ENCODE peak calls at places on chromosome 15, in four cellular contexts. R, S, Q and M are unnamed samples.

GRCh38 chr15:65819563-65819960 is 27.5 kb upstream of the DENND4A start:
- ATAC-seq in S (no peak), Q (no peak), R (no peak), M (no peak)

GRCh38 chr15:96583671-96584070 is 253.2 kb downstream of the NR2F2 start:
- ATAC-seq in S (peak), Q (no peak), R (no peak), M (no peak)

GRCh38 chr15:72141171-72142084 is 23.2 kb downstream of the SENP8 start:
- ATAC-seq in R (no peak), S (peak), Q (no peak), M (no peak)

GRCh38 chr15:51938286-51938685 is 33.3 kb downstream of the LEO1 start:
- ATAC-seq in S (no peak), Q (no peak), R (no peak), M (no peak)

GRCh38 chr15:66698318-66698961 is 3.6 kb upstream of the SMAD6 start:
- ATAC-seq in Q (peak), R (peak), S (peak), M (no peak)

GRCh38 chr15:67504061-67504460 is 16.9 kb upstream of the C15orf61 start:
- ATAC-seq in R (no peak), S (no peak), Q (no peak), M (no peak)

GRCh38 chr15:60703196-60703933 is 224.4 kb upstream of the ICE2 start:
- ATAC-seq in Q (no peak), R (no peak), S (no peak), M (no peak)

GRCh38 chr15:55003900-55004879 is 192.6 kb downstream of the RSL24D1 start:
- ATAC-seq in S (no peak), Q (no peak), R (peak), M (no peak)

GRCh38 chr15:91866371-91866905 is 12.9 kb downstream of the SLCO3A1 start:
- ATAC-seq in S (no peak), R (peak), Q (peak), M (peak)

DNA sequence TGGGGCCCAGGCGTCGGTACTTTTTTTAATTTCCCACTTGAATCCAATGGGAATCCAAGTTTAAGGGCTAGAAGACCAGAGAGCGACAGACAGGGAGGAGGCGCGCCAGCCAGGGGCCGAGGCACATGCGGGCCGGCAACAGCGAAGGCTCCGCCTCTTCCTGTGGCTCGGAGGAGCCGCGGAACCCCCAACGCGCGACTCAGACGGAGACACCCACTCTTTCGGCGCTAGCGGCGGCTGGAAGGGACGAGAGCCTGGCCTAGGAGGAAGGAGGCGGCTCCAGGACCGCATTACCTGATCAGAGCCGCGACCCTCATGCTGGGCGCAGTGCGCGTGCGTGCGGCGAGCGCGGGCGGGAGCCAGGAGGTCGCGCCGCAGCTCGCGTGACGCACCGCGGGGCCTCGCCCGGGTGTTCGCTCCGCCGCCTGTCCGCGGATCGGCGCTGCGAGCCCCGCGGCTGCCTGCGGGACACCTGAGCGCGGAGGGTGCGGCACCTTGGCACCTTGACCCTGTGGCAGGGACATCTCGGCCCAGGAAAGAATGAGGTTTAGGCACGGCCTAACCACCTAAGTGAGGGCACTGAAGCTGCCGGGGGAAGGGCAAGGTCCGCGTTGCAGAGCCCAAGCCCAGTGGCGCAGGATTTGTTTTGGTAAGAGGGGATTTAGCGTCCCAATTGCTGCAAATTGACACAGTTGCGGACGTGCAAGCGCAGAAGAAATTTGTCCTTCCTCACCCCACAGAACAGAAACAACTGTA is at the start of gene DPH6:
- ATAC-seq in S (peak), Q (peak), R (peak), M (peak)
- TF ChIP-seq CTCF in S (no peak), Q (no peak), R (no peak), M (peak)

GRCh38 chr15:22956257-22956979 is 23.8 kb downstream of the CYFIP1 start:
- ATAC-seq in S (peak), Q (no peak), R (peak), M (peak)
- H3K4me3 ChIP-seq in S (no peak), Q (no peak), R (no peak), M (no peak)

GRCh38 chr15:74034206-74034755 is 39.8 kb downstream of the PML start:
- ATAC-seq in Q (no peak), S (no peak), R (no peak), M (no peak)

GRCh38 chr15:74037171-74038117 is 42.9 kb downstream of the PML start:
- ATAC-seq in Q (no peak), S (no peak), R (no peak), M (no peak)

GRCh38 chr15:74035121-74035829 is 40.8 kb downstream of the PML start:
- ATAC-seq in Q (no peak), R (no peak), S (no peak), M (no peak)

GRCh38 chr15:74038707-74039655 is 43.4 kb downstream of the GOLGA6A start:
- ATAC-seq in Q (no peak), R (no peak), S (no peak), M (no peak)

DNA sequence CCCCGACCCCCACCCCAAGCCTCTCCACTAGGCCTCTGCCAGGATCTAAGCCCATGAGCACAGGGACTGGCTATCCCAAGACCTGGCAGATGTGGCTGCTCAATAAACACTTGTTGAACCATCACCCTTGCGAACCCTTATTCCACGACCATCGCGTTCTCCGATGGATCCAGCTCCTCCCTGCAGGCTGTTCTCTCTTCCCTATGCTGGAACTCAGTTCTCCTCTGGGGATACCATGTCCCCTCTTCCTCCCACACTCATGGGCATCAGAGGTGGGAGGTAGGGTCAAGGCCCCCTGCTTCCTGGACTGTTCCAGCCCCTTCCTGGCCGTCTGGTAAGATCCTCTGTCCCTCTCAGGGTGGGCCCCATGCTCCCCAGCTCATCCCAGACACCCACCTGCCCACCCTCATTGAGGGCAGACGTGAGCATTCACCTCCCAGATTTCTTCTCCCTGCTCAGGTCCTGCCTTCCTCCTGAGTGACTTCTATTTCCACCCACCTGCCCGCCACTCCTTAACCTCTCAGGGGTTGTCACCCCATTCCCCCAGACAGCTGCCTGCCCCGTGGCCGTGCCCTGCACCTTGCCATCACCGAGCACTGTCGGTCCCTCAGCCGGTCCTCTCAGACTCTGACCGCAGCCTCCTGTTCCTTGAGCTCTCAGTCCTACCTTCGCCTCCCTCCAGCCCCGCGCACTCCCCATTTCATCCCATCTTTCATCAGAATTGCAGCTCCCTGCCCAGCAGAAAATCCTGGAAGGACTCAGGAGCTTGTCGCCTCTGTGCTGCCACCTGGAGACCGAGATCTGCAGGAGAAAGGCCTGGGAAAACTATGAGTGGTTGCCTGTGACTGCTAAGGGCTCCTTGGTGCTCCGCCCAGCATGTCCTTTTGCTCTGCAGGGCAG is 42.0 kb downstream of the PML start:
- ATAC-seq in Q (peak), S (peak), R (no peak), M (peak)
- TF ChIP-seq POLR2A in Q (no peak), S (no peak), R (no peak), M (no peak)

GRCh38 chr15:34362047-34362773 is 4.8 kb downstream of the LPCAT4 start:
- ATAC-seq in R (no peak), S (no peak), Q (no peak), M (no peak)
- TF ChIP-seq CTCF in R (no peak), S (no peak), Q (no peak), M (no peak)

DNA sequence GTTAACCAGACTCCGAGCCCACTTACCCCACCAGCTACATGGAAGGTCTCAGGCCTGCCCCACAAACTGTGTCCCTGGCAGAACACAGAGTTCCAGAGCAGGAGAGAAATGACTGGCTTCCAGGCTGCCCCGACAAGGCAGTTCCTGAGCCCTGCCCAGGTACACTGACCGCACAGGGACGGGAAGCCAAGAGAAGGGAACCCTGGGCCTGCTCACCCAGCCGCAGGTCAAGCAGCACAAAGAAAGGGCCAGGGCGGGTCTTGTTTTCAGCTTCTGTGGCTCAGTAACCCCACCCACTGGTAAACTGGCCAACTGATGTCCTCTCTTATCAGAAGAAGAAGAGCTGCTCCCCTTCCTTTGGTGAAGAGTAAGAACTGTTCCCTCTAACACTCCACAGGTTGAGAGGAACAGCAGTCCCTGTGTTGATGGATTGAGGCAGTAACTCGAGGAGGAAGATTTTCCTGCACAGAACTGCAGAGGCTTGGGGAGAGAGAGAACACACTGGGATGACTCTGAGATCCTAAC is 68.4 kb downstream of the CRTC3 start:
- ATAC-seq in Q (peak), R (peak), S (peak), M (peak)
- H3K4me3 ChIP-seq in Q (no peak), R (no peak), S (no peak), M (no peak)

GRCh38 chr15:100593431-100593830 is 8.6 kb downstream of the LINS1 start:
- ATAC-seq in Q (no peak), R (no peak), S (no peak), M (no peak)

GRCh38 chr15:100595964-100596363 is 6.0 kb downstream of the LINS1 start:
- ATAC-seq in Q (no peak), S (no peak), R (no peak), M (no peak)

GRCh38 chr15:100597862-100598261 is 4.1 kb downstream of the LINS1 start:
- ATAC-seq in S (no peak), Q (no peak), R (no peak), M (no peak)

GRCh38 chr15:100598655-100599054 is 3.3 kb downstream of the LINS1 start:
- ATAC-seq in R (no peak), S (no peak), Q (no peak), M (no peak)

GRCh38 chr15:100596792-100597191 is 5.2 kb downstream of the LINS1 start:
- ATAC-seq in S (no peak), R (no peak), Q (no peak), M (no peak)
- TF ChIP-seq POLR2A in S (no peak), R (no peak), Q (no peak), M (no peak)

GRCh38 chr15:68730491-68731317 is 90.0 kb downstream of the ANP32A start:
- ATAC-seq in S (peak), Q (peak), R (peak), M (peak)
- TF ChIP-seq CTCF in S (peak), Q (peak), R (peak), M (peak)

GRCh38 chr15:64519897-64520296 is 59.5 kb downstream of the ZNF609 start:
- ATAC-seq in Q (no peak), S (no peak), R (no peak), M (no peak)

GRCh38 chr15:64515825-64516224 is 55.4 kb downstream of the ZNF609 start:
- ATAC-seq in Q (no peak), S (peak), R (no peak), M (no peak)

GRCh38 chr15:64513823-64514222 is 53.4 kb downstream of the ZNF609 start:
- ATAC-seq in Q (no peak), R (no peak), S (no peak), M (no peak)

DNA sequence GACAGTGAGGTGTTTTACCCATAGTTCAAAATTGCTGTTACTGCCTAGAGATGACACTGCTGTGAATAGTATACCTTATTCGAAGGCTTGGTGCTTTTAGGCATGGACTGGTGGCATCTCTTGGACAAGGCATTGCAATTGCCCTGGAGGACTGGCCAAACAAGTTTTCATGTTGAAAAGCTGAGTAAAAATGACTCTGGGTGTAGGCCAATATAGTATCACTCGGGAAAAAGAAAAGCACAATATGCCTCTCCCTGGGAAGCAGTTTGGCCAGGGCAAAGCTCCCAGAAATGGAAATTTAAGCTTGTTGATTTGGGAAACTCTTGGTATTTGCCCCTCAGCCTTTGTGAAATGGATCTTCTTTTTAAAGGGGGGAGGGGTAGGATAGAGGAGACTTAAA is 54.8 kb downstream of the ZNF609 start:
- ATAC-seq in Q (no peak), S (peak), R (no peak), M (no peak)
- H3K4me3 ChIP-seq in Q (no peak), S (no peak), R (no peak), M (no peak)

DNA sequence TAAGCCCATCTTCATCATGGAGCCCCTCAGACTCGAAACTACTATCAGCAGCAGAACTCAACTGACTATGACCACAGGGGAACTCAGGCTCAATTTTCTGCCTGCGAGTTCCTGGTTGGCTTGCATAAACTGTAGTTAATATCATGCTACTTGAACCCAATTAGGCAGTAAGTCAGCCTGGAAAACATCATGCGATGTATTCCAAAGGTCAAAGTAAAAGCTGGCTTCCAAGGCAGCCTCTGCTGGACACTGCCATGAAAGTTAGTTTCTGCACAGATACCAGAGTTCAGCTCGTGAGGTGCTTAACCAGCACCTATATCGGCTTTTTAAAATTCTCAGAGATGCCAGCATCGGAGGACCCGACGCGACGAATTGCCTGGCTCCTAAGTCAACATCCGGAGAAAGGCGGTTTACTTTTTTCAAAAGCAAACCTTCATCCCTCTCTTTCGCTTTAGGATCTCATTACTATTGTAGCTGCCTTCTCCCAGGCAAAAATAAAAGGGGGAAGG is 3.8 kb downstream of the ANP32A start:
- ATAC-seq in S (peak), Q (no peak), R (peak), M (no peak)
- TF ChIP-seq POLR2A in S (peak), Q (no peak), R (no peak), M (no peak)